ENCODE peak calls at places on chromosomes 7 and 10, in four cellular contexts. One of them, this sample, is unnamed.
A peak's percentile ranks its signal among the peaks of the same experiment; 100 is the strongest.

GRCh38 chr7:69412331-69413146 is 185.7 kb upstream of the AUTS2 start:
- DNase-seq in fibroblast of pulmonary artery: peak; percentile 1
- DNase-seq in left lung: no peak
- DNase-seq in psoas muscle: peak; percentile 50
- DNase-seq in this sample: no peak

GRCh38 chr7:94298943-94299342 is 95.8 kb upstream of the COL1A2 start:
- DNase-seq in fibroblast of pulmonary artery: peak; percentile 60
- DNase-seq in left lung: no peak
- DNase-seq in psoas muscle: no peak
- DNase-seq in this sample: no peak

GRCh38 chr7:142646274-142646895 is 102.9 kb upstream of the PRSS1 start:
- DNase-seq in fibroblast of pulmonary artery: no peak
- DNase-seq in left lung: no peak
- DNase-seq in psoas muscle: no peak
- DNase-seq in this sample: no peak

GRCh38 chr10:79057481-79058275 is 11.1 kb upstream of the ZMIZ1 start:
- DNase-seq in fibroblast of pulmonary artery: no peak
- DNase-seq in left lung: peak; percentile 17
- DNase-seq in psoas muscle: peak; percentile 2
- DNase-seq in this sample: no peak

GRCh38 chr10:70925377-70926214 is 37.2 kb upstream of the PCBD1 start:
- DNase-seq in fibroblast of pulmonary artery: peak; percentile 22
- DNase-seq in left lung: peak; percentile 90
- DNase-seq in psoas muscle: peak; percentile 38
- DNase-seq in this sample: no peak

GRCh38 chr10:57169597-57169996 is 808.5 kb upstream of the ZWINT start:
- DNase-seq in fibroblast of pulmonary artery: no peak
- DNase-seq in left lung: no peak
- DNase-seq in psoas muscle: no peak
- DNase-seq in this sample: no peak

GRCh38 chr10:100315603-100316002 is 14.4 kb downstream of the PKD2L1 start:
- DNase-seq in fibroblast of pulmonary artery: no peak
- DNase-seq in left lung: no peak
- DNase-seq in psoas muscle: no peak
- DNase-seq in this sample: no peak

GRCh38 chr7:2034291-2035201 is 198.2 kb downstream of the MAD1L1 start:
- DNase-seq in fibroblast of pulmonary artery: no peak
- DNase-seq in left lung: peak; percentile 47
- DNase-seq in psoas muscle: peak; percentile 7
- DNase-seq in this sample: no peak

GRCh38 chr7:31550432-31550831 is 36.5 kb downstream of the ITPRID1 start:
- DNase-seq in fibroblast of pulmonary artery: no peak
- DNase-seq in left lung: no peak
- DNase-seq in psoas muscle: no peak
- DNase-seq in this sample: no peak

GRCh38 chr10:76492026-76492425 is 1060.6 kb downstream of the LRMDA start:
- DNase-seq in fibroblast of pulmonary artery: peak; percentile 93
- DNase-seq in left lung: no peak
- DNase-seq in psoas muscle: no peak
- DNase-seq in this sample: peak; percentile 15

GRCh38 chr7:22082553-22082885 is 136.8 kb upstream of the CDCA7L start:
- DNase-seq in fibroblast of pulmonary artery: peak; percentile 7
- DNase-seq in left lung: no peak
- DNase-seq in psoas muscle: no peak
- DNase-seq in this sample: no peak

GRCh38 chr7:88020953-88021650 is 87.1 kb downstream of the ADAM22 start:
- DNase-seq in fibroblast of pulmonary artery: peak; percentile 14
- DNase-seq in left lung: no peak
- DNase-seq in psoas muscle: no peak
- DNase-seq in this sample: no peak

GRCh38 chr7:1939434-1940401 is 269.6 kb downstream of the ELFN1 start:
- DNase-seq in fibroblast of pulmonary artery: no peak
- DNase-seq in left lung: peak; percentile 82
- DNase-seq in psoas muscle: peak; percentile 9
- DNase-seq in this sample: no peak

GRCh38 chr7:3879337-3880054 is 578.4 kb downstream of the SDK1 start:
- DNase-seq in fibroblast of pulmonary artery: no peak
- DNase-seq in left lung: no peak
- DNase-seq in psoas muscle: no peak
- DNase-seq in this sample: no peak

GRCh38 chr10:47247190-47248059 is 52.6 kb upstream of the GDF10 start:
- DNase-seq in fibroblast of pulmonary artery: no peak
- DNase-seq in left lung: no peak
- DNase-seq in psoas muscle: no peak
- DNase-seq in this sample: no peak

GRCh38 chr10:99172950-99173349 is 62.7 kb downstream of the HPSE2 start:
- DNase-seq in fibroblast of pulmonary artery: no peak
- DNase-seq in left lung: no peak
- DNase-seq in psoas muscle: no peak
- DNase-seq in this sample: no peak

GRCh38 chr7:127708201-127708600 is 56.2 kb downstream of the SND1 start:
- DNase-seq in fibroblast of pulmonary artery: no peak
- DNase-seq in left lung: no peak
- DNase-seq in psoas muscle: no peak
- DNase-seq in this sample: no peak

GRCh38 chr7:36726311-36726710 is 2.0 kb upstream of the AOAH start:
- DNase-seq in fibroblast of pulmonary artery: no peak
- DNase-seq in left lung: no peak
- DNase-seq in psoas muscle: no peak
- DNase-seq in this sample: no peak

DNA sequence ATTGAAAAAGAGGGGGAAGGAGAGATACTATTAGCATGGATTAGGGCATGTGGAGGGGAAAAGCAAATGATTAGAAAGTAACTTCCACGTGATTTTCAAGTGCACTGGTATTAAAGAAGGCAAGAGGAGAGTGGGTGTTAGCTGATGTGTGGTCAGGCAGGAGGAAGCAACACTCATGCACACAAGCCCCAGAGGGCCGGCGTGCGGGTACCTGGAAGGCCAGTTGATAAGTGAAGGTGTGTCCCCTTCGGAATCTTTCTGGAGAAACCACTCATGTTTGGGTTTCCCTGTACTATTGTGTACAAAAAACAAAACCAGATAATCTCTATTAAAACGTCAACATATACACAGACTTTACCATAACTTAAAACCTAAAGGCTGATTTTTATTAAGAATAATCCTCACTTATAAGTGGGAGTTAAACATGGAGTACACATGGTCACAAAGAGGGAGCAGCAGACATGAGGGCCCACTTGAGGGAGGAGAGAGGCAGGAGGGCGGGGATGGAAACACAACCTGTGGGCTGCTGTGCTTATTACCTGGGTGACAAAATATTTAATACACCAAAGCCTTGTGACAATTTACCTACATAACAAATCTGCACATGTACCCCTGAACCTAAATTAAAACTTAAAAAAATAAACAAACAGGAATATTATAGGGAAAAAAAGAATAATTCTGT is 98.9 kb downstream of the SVIL start:
- DNase-seq in fibroblast of pulmonary artery: no peak
- DNase-seq in left lung: no peak
- DNase-seq in psoas muscle: no peak
- DNase-seq in this sample: no peak
- TF ChIP-seq CTCF in fibroblast of pulmonary artery: no peak
- TF ChIP-seq CTCF in left lung: no peak
- TF ChIP-seq CTCF in psoas muscle: peak; percentile 0
- TF ChIP-seq CTCF in this sample: no peak

DNA sequence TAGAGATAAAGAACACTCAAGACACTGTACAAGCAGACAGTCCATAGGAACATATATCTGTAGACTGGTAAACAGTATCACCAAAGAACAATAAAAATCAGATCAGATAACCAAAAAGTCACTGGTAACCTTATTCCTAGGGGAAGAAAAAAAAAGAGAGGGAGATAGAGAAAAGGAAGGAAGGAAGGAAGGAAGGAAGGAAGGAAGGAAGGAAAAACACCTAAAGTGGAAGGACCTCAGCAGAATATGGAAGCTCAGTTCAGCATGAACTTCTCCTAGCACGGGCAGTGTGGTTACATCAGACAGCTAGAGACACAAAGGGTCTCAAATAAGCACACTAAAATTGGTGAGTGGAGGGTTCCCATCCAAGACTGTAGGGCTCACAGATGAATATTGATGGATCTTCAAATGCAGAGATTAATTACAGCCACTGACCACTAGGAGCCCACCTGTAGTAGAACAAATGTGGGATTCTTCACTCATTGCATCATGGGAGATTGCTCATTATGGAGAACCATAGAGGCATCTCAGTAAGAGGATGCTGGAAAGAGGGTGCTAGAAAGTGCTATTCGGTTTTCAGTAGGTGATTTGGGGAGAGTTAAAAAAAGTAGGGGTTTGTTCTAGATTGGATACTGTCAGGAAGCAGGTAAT is 293.4 kb upstream of the C7orf33 start:
- DNase-seq in fibroblast of pulmonary artery: no peak
- DNase-seq in left lung: no peak
- DNase-seq in psoas muscle: no peak
- DNase-seq in this sample: no peak
- TF ChIP-seq CTCF in fibroblast of pulmonary artery: no peak
- TF ChIP-seq CTCF in left lung: no peak
- TF ChIP-seq CTCF in psoas muscle: no peak
- TF ChIP-seq CTCF in this sample: no peak

GRCh38 chr10:50398383-50398782 is 147.1 kb upstream of the ASAH2 start:
- DNase-seq in fibroblast of pulmonary artery: peak; percentile 92
- DNase-seq in left lung: no peak
- DNase-seq in psoas muscle: no peak
- DNase-seq in this sample: no peak
- TF ChIP-seq CTCF in fibroblast of pulmonary artery: no peak
- TF ChIP-seq CTCF in left lung: no peak
- TF ChIP-seq CTCF in psoas muscle: no peak
- TF ChIP-seq CTCF in this sample: no peak

GRCh38 chr10:97333351-97333600 is 1.3 kb downstream of the FRAT2 start:
- DNase-seq in fibroblast of pulmonary artery: peak; percentile 51
- DNase-seq in left lung: no peak
- DNase-seq in psoas muscle: no peak
- DNase-seq in this sample: no peak
- TF ChIP-seq CTCF in fibroblast of pulmonary artery: peak; percentile 14
- TF ChIP-seq CTCF in left lung: no peak
- TF ChIP-seq CTCF in psoas muscle: no peak
- TF ChIP-seq CTCF in this sample: no peak

GRCh38 chr7:133854739-133855138 is 272.4 kb upstream of the LRGUK start:
- DNase-seq in fibroblast of pulmonary artery: peak; percentile 66
- DNase-seq in left lung: no peak
- DNase-seq in psoas muscle: no peak
- DNase-seq in this sample: peak; percentile 30
- TF ChIP-seq CTCF in fibroblast of pulmonary artery: peak; percentile 45
- TF ChIP-seq CTCF in left lung: peak; percentile 33
- TF ChIP-seq CTCF in psoas muscle: peak; percentile 51
- TF ChIP-seq CTCF in this sample: peak; percentile 30

GRCh38 chr10:95474228-95475002 is 86.8 kb downstream of the SORBS1 start:
- DNase-seq in fibroblast of pulmonary artery: peak; percentile 69
- DNase-seq in left lung: no peak
- DNase-seq in psoas muscle: no peak
- DNase-seq in this sample: no peak
- TF ChIP-seq CTCF in fibroblast of pulmonary artery: no peak
- TF ChIP-seq CTCF in left lung: no peak
- TF ChIP-seq CTCF in psoas muscle: peak; percentile 38
- TF ChIP-seq CTCF in this sample: no peak

GRCh38 chr7:138885383-138886147 is 87.6 kb upstream of the ATP6V0A4 start:
- DNase-seq in fibroblast of pulmonary artery: no peak
- DNase-seq in left lung: no peak
- DNase-seq in psoas muscle: no peak
- DNase-seq in this sample: no peak
- TF ChIP-seq CTCF in fibroblast of pulmonary artery: no peak
- TF ChIP-seq CTCF in left lung: no peak
- TF ChIP-seq CTCF in psoas muscle: no peak
- TF ChIP-seq CTCF in this sample: peak; percentile 1

GRCh38 chr10:102672822-102673200 is 28.5 kb downstream of the TRIM8 start:
- DNase-seq in fibroblast of pulmonary artery: no peak
- DNase-seq in left lung: peak; percentile 48
- DNase-seq in psoas muscle: no peak
- DNase-seq in this sample: no peak

GRCh38 chr10:102670871-102671434 is 26.7 kb downstream of the TRIM8 start:
- DNase-seq in fibroblast of pulmonary artery: no peak
- DNase-seq in left lung: peak; percentile 26
- DNase-seq in psoas muscle: no peak
- DNase-seq in this sample: no peak

GRCh38 chr10:102670065-102670400 is 25.8 kb downstream of the TRIM8 start:
- DNase-seq in fibroblast of pulmonary artery: no peak
- DNase-seq in left lung: no peak
- DNase-seq in psoas muscle: no peak
- DNase-seq in this sample: no peak

GRCh38 chr10:102668312-102669110 is 24.2 kb downstream of the TRIM8 start:
- DNase-seq in fibroblast of pulmonary artery: no peak
- DNase-seq in left lung: peak; percentile 50
- DNase-seq in psoas muscle: no peak
- DNase-seq in this sample: no peak

DNA sequence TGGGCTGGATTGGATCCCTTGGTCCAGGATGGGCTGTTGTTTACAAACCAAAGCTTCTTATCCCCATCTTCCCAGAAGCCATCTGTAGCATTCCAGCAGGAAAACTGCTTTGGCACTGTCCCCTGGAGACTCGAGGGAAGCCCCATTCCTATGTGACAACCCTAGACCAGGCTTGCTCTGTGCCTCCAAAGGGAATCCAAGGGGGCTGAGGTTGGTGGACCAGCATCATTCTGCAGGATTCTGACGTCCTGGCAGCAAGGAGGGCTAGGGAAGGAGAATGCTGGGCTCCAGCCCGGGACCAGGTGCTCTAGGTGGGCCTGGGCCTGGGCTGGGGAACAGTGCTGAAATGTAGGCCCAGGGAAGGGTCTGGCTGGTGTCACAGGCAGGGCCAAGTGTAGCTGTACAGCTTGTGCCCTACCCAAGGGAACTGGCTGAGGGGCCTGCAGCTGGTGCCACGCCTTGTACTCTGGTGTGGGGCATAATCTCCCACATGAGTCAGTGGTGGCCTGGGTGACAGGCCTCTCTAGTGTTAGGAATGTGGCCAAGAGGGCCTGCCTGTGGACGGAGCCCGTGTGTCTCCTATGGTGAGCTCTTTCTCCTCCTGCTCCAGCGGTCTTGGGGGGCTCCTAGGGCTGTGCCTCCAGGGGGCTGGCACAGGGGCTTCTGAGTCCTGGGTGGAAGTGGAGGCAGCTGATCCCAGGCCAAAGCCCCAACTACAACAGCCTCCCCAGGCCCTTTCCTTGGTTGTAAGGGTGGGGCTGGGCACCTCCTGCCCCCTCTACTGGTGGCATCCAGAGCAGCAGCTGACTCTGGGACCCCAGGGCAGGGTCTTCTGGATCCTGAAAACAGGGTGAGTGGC is 25.2 kb downstream of the TRIM8 start:
- DNase-seq in fibroblast of pulmonary artery: no peak
- DNase-seq in left lung: peak; percentile 86
- DNase-seq in psoas muscle: peak; percentile 62
- DNase-seq in this sample: no peak
- TF ChIP-seq CTCF in fibroblast of pulmonary artery: no peak
- TF ChIP-seq CTCF in left lung: no peak
- TF ChIP-seq CTCF in psoas muscle: peak; percentile 4
- TF ChIP-seq CTCF in this sample: peak; percentile 51

This sample was measured in AG09319.